ENCODE peak calls at places on chromosomes 16 and 17, in six cellular contexts. One of them, this sample, is unnamed.
A peak's percentile ranks its signal among the peaks of the same experiment; 100 is the strongest.

GRCh38 chr16:57648590-57649442 is 19.3 kb upstream of the ADGRG3 start:
- DNase-seq in NCI-H345: peak; percentile 44
- DNase-seq in H7: peak; percentile 96
- DNase-seq in iPS-NIHi11: peak; percentile 94
- DNase-seq in NK-92 treated with Interleukin-12 subunit alpha and Interleukin-12 subunit beta, amount 100 ng/mL, for 24 hours: peak; percentile 60
- DNase-seq in Calu3: peak; percentile 92
- DNase-seq in this sample: peak; percentile 78

GRCh38 chr16:48117217-48118105 is 38.3 kb downstream of the ABCC12 start:
- DNase-seq in H7: peak; percentile 95
- DNase-seq in NCI-H345: peak; percentile 17
- DNase-seq in iPS-NIHi11: peak; percentile 93
- DNase-seq in NK-92 treated with Interleukin-12 subunit alpha and Interleukin-12 subunit beta, amount 100 ng/mL, for 24 hours: peak; percentile 4
- DNase-seq in Calu3: peak; percentile 71
- DNase-seq in this sample: peak; percentile 36

GRCh38 chr17:1541367-1541904 is 21.2 kb downstream of the PITPNA start:
- DNase-seq in Calu3: no peak
- DNase-seq in NCI-H345: no peak
- DNase-seq in H7: no peak
- DNase-seq in iPS-NIHi11: no peak
- DNase-seq in NK-92 treated with Interleukin-12 subunit alpha and Interleukin-12 subunit beta, amount 100 ng/mL, for 24 hours: no peak
- DNase-seq in this sample: no peak

GRCh38 chr17:42122371-42123303 is at the start of gene HSPB9:
- DNase-seq in NCI-H345: no peak
- DNase-seq in Calu3: no peak
- DNase-seq in NK-92 treated with Interleukin-12 subunit alpha and Interleukin-12 subunit beta, amount 100 ng/mL, for 24 hours: no peak
- DNase-seq in H7: peak; percentile 95
- DNase-seq in iPS-NIHi11: peak; percentile 86
- DNase-seq in this sample: no peak

GRCh38 chr16:330746-331145 is 21.8 kb downstream of the AXIN1 start:
- DNase-seq in Calu3: no peak
- DNase-seq in iPS-NIHi11: no peak
- DNase-seq in H7: peak; percentile 42
- DNase-seq in NCI-H345: no peak
- DNase-seq in NK-92 treated with Interleukin-12 subunit alpha and Interleukin-12 subunit beta, amount 100 ng/mL, for 24 hours: no peak
- DNase-seq in this sample: no peak

GRCh38 chr17:19647697-19648474 is 665 bp upstream of the ALDH3A2 start:
- DNase-seq in Calu3: peak; percentile 33
- DNase-seq in H7: peak; percentile 71
- DNase-seq in iPS-NIHi11: peak; percentile 46
- DNase-seq in NK-92 treated with Interleukin-12 subunit alpha and Interleukin-12 subunit beta, amount 100 ng/mL, for 24 hours: no peak
- DNase-seq in NCI-H345: peak; percentile 56
- DNase-seq in this sample: peak; percentile 57

GRCh38 chr17:74758846-74759163 is 10.4 kb downstream of the NHERF1 start:
- DNase-seq in Calu3: no peak
- DNase-seq in H7: peak; percentile 71
- DNase-seq in iPS-NIHi11: no peak
- DNase-seq in NK-92 treated with Interleukin-12 subunit alpha and Interleukin-12 subunit beta, amount 100 ng/mL, for 24 hours: no peak
- DNase-seq in NCI-H345: no peak
- DNase-seq in this sample: no peak

GRCh38 chr16:65372171-65372570 is 250.3 kb upstream of the CDH11 start:
- DNase-seq in Calu3: no peak
- DNase-seq in iPS-NIHi11: no peak
- DNase-seq in NK-92 treated with Interleukin-12 subunit alpha and Interleukin-12 subunit beta, amount 100 ng/mL, for 24 hours: no peak
- DNase-seq in H7: no peak
- DNase-seq in NCI-H345: no peak
- DNase-seq in this sample: no peak

GRCh38 chr17:41530062-41531048 is 2.2 kb upstream of the KRT19 start:
- DNase-seq in Calu3: peak; percentile 93
- DNase-seq in NCI-H345: no peak
- DNase-seq in iPS-NIHi11: no peak
- DNase-seq in NK-92 treated with Interleukin-12 subunit alpha and Interleukin-12 subunit beta, amount 100 ng/mL, for 24 hours: no peak
- DNase-seq in H7: no peak
- DNase-seq in this sample: peak; percentile 96

GRCh38 chr16:49856741-49857330 is 924 bp upstream of the ZNF423 start:
- DNase-seq in Calu3: peak; percentile 69
- DNase-seq in NK-92 treated with Interleukin-12 subunit alpha and Interleukin-12 subunit beta, amount 100 ng/mL, for 24 hours: no peak
- DNase-seq in H7: peak; percentile 95
- DNase-seq in NCI-H345: no peak
- DNase-seq in iPS-NIHi11: peak; percentile 80
- DNase-seq in this sample: peak; percentile 81

GRCh38 chr16:24670623-24671454 is 58.6 kb upstream of the TNRC6A start:
- DNase-seq in NK-92 treated with Interleukin-12 subunit alpha and Interleukin-12 subunit beta, amount 100 ng/mL, for 24 hours: no peak
- DNase-seq in NCI-H345: peak; percentile 72
- DNase-seq in iPS-NIHi11: peak; percentile 67
- DNase-seq in Calu3: no peak
- DNase-seq in H7: peak; percentile 63
- DNase-seq in this sample: peak; percentile 93

GRCh38 chr17:66115246-66115645 is 76.7 kb downstream of the CEP112 start:
- DNase-seq in iPS-NIHi11: no peak
- DNase-seq in Calu3: no peak
- DNase-seq in NCI-H345: no peak
- DNase-seq in H7: no peak
- DNase-seq in NK-92 treated with Interleukin-12 subunit alpha and Interleukin-12 subunit beta, amount 100 ng/mL, for 24 hours: no peak
- DNase-seq in this sample: peak; percentile 18

GRCh38 chr16:75011634-75012307 is 12.9 kb downstream of the ZNRF1 start:
- DNase-seq in Calu3: peak; percentile 51
- DNase-seq in iPS-NIHi11: no peak
- DNase-seq in NCI-H345: no peak
- DNase-seq in H7: no peak
- DNase-seq in NK-92 treated with Interleukin-12 subunit alpha and Interleukin-12 subunit beta, amount 100 ng/mL, for 24 hours: peak; percentile 23
- DNase-seq in this sample: peak; percentile 88

GRCh38 chr16:75420987-75421819 is 12.1 kb downstream of the CFDP1 start:
- DNase-seq in NK-92 treated with Interleukin-12 subunit alpha and Interleukin-12 subunit beta, amount 100 ng/mL, for 24 hours: no peak
- DNase-seq in H7: peak; percentile 72
- DNase-seq in Calu3: peak; percentile 62
- DNase-seq in iPS-NIHi11: peak; percentile 71
- DNase-seq in NCI-H345: no peak
- DNase-seq in this sample: peak; percentile 71

GRCh38 chr17:82461827-82462524 is 3.4 kb downstream of the NARF start:
- DNase-seq in Calu3: peak; percentile 57
- DNase-seq in NCI-H345: peak; percentile 16
- DNase-seq in NK-92 treated with Interleukin-12 subunit alpha and Interleukin-12 subunit beta, amount 100 ng/mL, for 24 hours: no peak
- DNase-seq in H7: no peak
- DNase-seq in iPS-NIHi11: no peak
- DNase-seq in this sample: no peak

GRCh38 chr17:44977740-44978584 is 9.9 kb upstream of the C1QL1 start:
- DNase-seq in H7: peak; percentile 68
- DNase-seq in NK-92 treated with Interleukin-12 subunit alpha and Interleukin-12 subunit beta, amount 100 ng/mL, for 24 hours: no peak
- DNase-seq in NCI-H345: no peak
- DNase-seq in Calu3: no peak
- DNase-seq in iPS-NIHi11: no peak
- DNase-seq in this sample: no peak

GRCh38 chr16:56610609-56611111 is 2.3 kb downstream of the MT2A start:
- DNase-seq in NCI-H345: no peak
- DNase-seq in NK-92 treated with Interleukin-12 subunit alpha and Interleukin-12 subunit beta, amount 100 ng/mL, for 24 hours: no peak
- DNase-seq in Calu3: no peak
- DNase-seq in iPS-NIHi11: no peak
- DNase-seq in H7: no peak
- DNase-seq in this sample: peak; percentile 60

GRCh38 chr17:60524463-60525346 is 1.3 kb downstream of the APPBP2 start:
- DNase-seq in NCI-H345: no peak
- DNase-seq in iPS-NIHi11: no peak
- DNase-seq in NK-92 treated with Interleukin-12 subunit alpha and Interleukin-12 subunit beta, amount 100 ng/mL, for 24 hours: no peak
- DNase-seq in Calu3: no peak
- DNase-seq in H7: no peak
- DNase-seq in this sample: no peak